ENCODE peak calls at places on chromosomes 4 and X, in four cellular contexts. One of them, this sample, is unnamed.
A peak's percentile ranks its signal among the peaks of the same experiment; 100 is the strongest.

GRCh38 chrX:16788477-16788876 is 2.2 kb downstream of the TXLNG start:
- DNase-seq in A549: no peak
- DNase-seq in GM12878: no peak
- DNase-seq in HepG2: no peak
- DNase-seq in this sample: no peak

GRCh38 chrX:267771-268261 is 13.4 kb upstream of the PLCXD1 start:
- DNase-seq in A549: no peak
- DNase-seq in GM12878: no peak
- DNase-seq in HepG2: no peak
- DNase-seq in this sample: no peak

GRCh38 chrX:50609796-50610195 is 139.2 kb upstream of the DGKK start:
- DNase-seq in A549: no peak
- DNase-seq in GM12878: no peak
- DNase-seq in HepG2: no peak
- DNase-seq in this sample: peak; percentile 27

GRCh38 chrX:106802388-106803275 is at the start of gene TBC1D8B:
- DNase-seq in A549: peak; percentile 89
- DNase-seq in GM12878: peak; percentile 50
- DNase-seq in HepG2: peak; percentile 89
- DNase-seq in this sample: peak; percentile 92

GRCh38 chrX:40474205-40474626 is 106.6 kb upstream of the ATP6AP2 start:
- DNase-seq in A549: peak; percentile 54
- DNase-seq in GM12878: no peak
- DNase-seq in HepG2: peak; percentile 20
- DNase-seq in this sample: peak; percentile 4

GRCh38 chr4:172202480-172203076 is 389.4 kb downstream of the GALNTL6 start:
- DNase-seq in A549: peak; percentile 59
- DNase-seq in GM12878: no peak
- DNase-seq in HepG2: peak; percentile 10
- DNase-seq in this sample: peak; percentile 18

GRCh38 chr4:113810906-113811305 is 49.4 kb upstream of the CAMK2D start:
- DNase-seq in A549: no peak
- DNase-seq in GM12878: no peak
- DNase-seq in HepG2: no peak
- DNase-seq in this sample: peak; percentile 78

GRCh38 chr4:174869334-174869733 is 40.3 kb upstream of the GLRA3 start:
- DNase-seq in A549: no peak
- DNase-seq in GM12878: no peak
- DNase-seq in HepG2: no peak
- DNase-seq in this sample: no peak

GRCh38 chr4:117893207-117893606 is 141.1 kb upstream of the NDST3 start:
- DNase-seq in A549: no peak
- DNase-seq in GM12878: no peak
- DNase-seq in HepG2: no peak
- DNase-seq in this sample: no peak

GRCh38 chr4:3322059-3322550 is 29.3 kb downstream of the RGS12 start:
- DNase-seq in A549: no peak
- DNase-seq in GM12878: no peak
- DNase-seq in HepG2: no peak
- DNase-seq in this sample: peak; percentile 46

GRCh38 chr4:3320361-3321023 is 27.7 kb downstream of the RGS12 start:
- DNase-seq in A549: no peak
- DNase-seq in GM12878: no peak
- DNase-seq in HepG2: no peak
- DNase-seq in this sample: no peak

GRCh38 chr4:3324093-3324815 is 31.4 kb downstream of the RGS12 start:
- DNase-seq in A549: no peak
- DNase-seq in GM12878: no peak
- DNase-seq in HepG2: no peak
- DNase-seq in this sample: no peak

GRCh38 chr4:3321295-3321889 is 28.6 kb downstream of the RGS12 start:
- DNase-seq in A549: no peak
- DNase-seq in GM12878: no peak
- DNase-seq in HepG2: no peak
- DNase-seq in this sample: no peak

GRCh38 chr4:3323071-3323481 is 30.3 kb downstream of the RGS12 start:
- DNase-seq in A549: no peak
- DNase-seq in GM12878: no peak
- DNase-seq in HepG2: peak; percentile 60
- DNase-seq in this sample: no peak
- TF ChIP-seq RAD21 in A549: no peak
- TF ChIP-seq RAD21 in GM12878: no peak
- TF ChIP-seq RAD21 in HepG2: no peak
- TF ChIP-seq RAD21 in this sample: no peak

GRCh38 chrX:115047715-115048114 is 30.3 kb upstream of the IL13RA2 start:
- DNase-seq in A549: no peak
- DNase-seq in GM12878: no peak
- DNase-seq in HepG2: no peak
- DNase-seq in this sample: no peak

DNA sequence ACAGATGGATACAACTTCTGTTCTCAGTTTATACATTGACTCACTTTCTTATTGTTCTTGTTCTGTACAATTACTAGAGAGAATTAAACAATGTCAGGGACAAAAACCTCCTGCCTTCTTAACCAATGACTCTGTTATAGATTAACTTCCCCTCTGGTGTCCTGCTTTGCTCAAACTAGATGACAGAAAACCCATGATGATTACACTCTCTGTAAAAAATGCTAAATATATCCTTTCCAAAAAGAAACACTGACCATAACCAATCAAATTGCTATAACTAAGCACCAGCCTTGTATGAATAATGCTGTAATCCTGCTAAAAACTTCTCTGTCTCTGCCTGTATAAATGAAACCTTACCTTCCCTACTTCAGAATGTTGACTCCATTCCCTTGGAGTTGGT is 29.8 kb upstream of the IL13RA2 start:
- DNase-seq in A549: no peak
- DNase-seq in GM12878: no peak
- DNase-seq in HepG2: no peak
- DNase-seq in this sample: peak; percentile 49
- TF ChIP-seq RAD21 in A549: no peak
- TF ChIP-seq RAD21 in GM12878: no peak
- TF ChIP-seq RAD21 in HepG2: no peak
- TF ChIP-seq RAD21 in this sample: no peak

GRCh38 chr4:55118397-55118796 is 7.0 kb downstream of the KDR start:
- DNase-seq in A549: no peak
- DNase-seq in GM12878: no peak
- DNase-seq in HepG2: no peak
- DNase-seq in this sample: no peak

GRCh38 chr4:55122235-55122634 is 3.2 kb downstream of the KDR start:
- DNase-seq in A549: peak; percentile 17
- DNase-seq in GM12878: no peak
- DNase-seq in HepG2: peak; percentile 6
- DNase-seq in this sample: no peak

GRCh38 chr4:55123791-55124190 is 1.6 kb downstream of the KDR start:
- DNase-seq in A549: no peak
- DNase-seq in GM12878: no peak
- DNase-seq in HepG2: no peak
- DNase-seq in this sample: no peak

GRCh38 chr4:55124337-55125076 is 888 bp downstream of the KDR start:
- DNase-seq in A549: no peak
- DNase-seq in GM12878: no peak
- DNase-seq in HepG2: no peak
- DNase-seq in this sample: no peak

GRCh38 chr4:55121246-55121645 is 4.1 kb downstream of the KDR start:
- DNase-seq in A549: no peak
- DNase-seq in GM12878: no peak
- DNase-seq in HepG2: no peak
- DNase-seq in this sample: no peak
- TF ChIP-seq RAD21 in A549: no peak
- TF ChIP-seq RAD21 in GM12878: no peak
- TF ChIP-seq RAD21 in HepG2: no peak
- TF ChIP-seq RAD21 in this sample: no peak

GRCh38 chrX:56563231-56564116 is at the start of gene UBQLN2:
- DNase-seq in A549: peak; percentile 87
- DNase-seq in GM12878: no peak
- DNase-seq in HepG2: peak; percentile 30
- DNase-seq in this sample: peak; percentile 70

GRCh38 chrX:56569378-56570061 is 6.1 kb downstream of the UBQLN2 start:
- DNase-seq in A549: no peak
- DNase-seq in GM12878: no peak
- DNase-seq in HepG2: no peak
- DNase-seq in this sample: peak; percentile 3

GRCh38 chrX:56564921-56565861 is 1.8 kb downstream of the UBQLN2 start:
- DNase-seq in A549: peak; percentile 2
- DNase-seq in GM12878: no peak
- DNase-seq in HepG2: peak; percentile 0
- DNase-seq in this sample: peak; percentile 5

GRCh38 chrX:56564182-56564885 is 907 bp downstream of the UBQLN2 start:
- DNase-seq in A549: peak; percentile 18
- DNase-seq in GM12878: no peak
- DNase-seq in HepG2: peak; percentile 2
- DNase-seq in this sample: peak; percentile 49
- TF ChIP-seq RAD21 in A549: no peak
- TF ChIP-seq RAD21 in GM12878: no peak
- TF ChIP-seq RAD21 in HepG2: no peak
- TF ChIP-seq RAD21 in this sample: no peak

GRCh38 chr4:152032722-152033131 is 271.9 kb upstream of the GATB start:
- DNase-seq in A549: no peak
- DNase-seq in GM12878: no peak
- DNase-seq in HepG2: no peak
- DNase-seq in this sample: peak; percentile 88
- TF ChIP-seq RAD21 in A549: no peak
- TF ChIP-seq RAD21 in GM12878: no peak
- TF ChIP-seq RAD21 in HepG2: no peak
- TF ChIP-seq RAD21 in this sample: no peak